ENCODE peak calls at places on chromosomes 7 and 10, in six cellular contexts. G is IMR-90, R is suprapubic skin, V is substantia nigra, Q is pancreas, H is adrenal gland. Y is an unnamed sample.

GRCh38 chr7:29884399-29885272 is 78.3 kb downstream of the WIPF3 start:
- DNase-seq in V (no peak), R (no peak), H (no peak), G (no peak), Q (no peak), Y (no peak)

GRCh38 chr10:80596391-80597257 is 58.9 kb downstream of the SH2D4B start:
- DNase-seq in V (no peak), H (peak), R (no peak), Q (no peak), G (peak), Y (no peak)

GRCh38 chr10:110944997-110945396 is 25.6 kb downstream of the SHOC2 start:
- DNase-seq in G (no peak), R (no peak), V (no peak), Q (no peak), H (no peak), Y (no peak)

GRCh38 chr10:107616031-107616430 is 451.5 kb upstream of the SORCS1 start:
- DNase-seq in H (no peak), Q (no peak), V (no peak), G (no peak), R (no peak), Y (no peak)

GRCh38 chr10:125334545-125334944 is 174.2 kb upstream of the CTBP2 start:
- DNase-seq in H (no peak), Q (no peak), R (no peak), G (no peak), V (no peak), Y (no peak)

GRCh38 chr7:81709836-81710235 is 60.0 kb downstream of the HGF start:
- DNase-seq in H (no peak), G (no peak), R (no peak), V (no peak), Q (no peak), Y (no peak)

GRCh38 chr10:48364659-48365405 is 58.4 kb downstream of the MAPK8 start:
- DNase-seq in G (peak), Q (no peak), R (no peak), V (peak), H (no peak), Y (no peak)

GRCh38 chr10:79320785-79321493 is 26.3 kb upstream of the PPIF start:
- DNase-seq in G (peak), H (peak), R (no peak), V (no peak), Q (peak), Y (no peak)

GRCh38 chr10:80373566-80373965 is 17.0 kb downstream of the DYDC2 start:
- DNase-seq in V (no peak), H (no peak), Q (no peak), R (no peak), G (no peak), Y (no peak)

GRCh38 chr10:91227576-91227975 is 7.1 kb downstream of the PCGF5 start:
- DNase-seq in Q (no peak), V (no peak), G (no peak), R (no peak), H (no peak), Y (no peak)

GRCh38 chr7:82450759-82451158 is 7.2 kb upstream of the CACNA2D1 start:
- DNase-seq in V (no peak), H (peak), G (no peak), R (no peak), Q (no peak), Y (no peak)

GRCh38 chr10:132404169-132404880 is 7.3 kb downstream of the PWWP2B start:
- DNase-seq in G (no peak), V (no peak), H (peak), R (no peak), Q (peak), Y (no peak)

GRCh38 chr7:152866125-152866524 is 106.6 kb downstream of the ACTR3B start:
- DNase-seq in Q (no peak), V (no peak), G (peak), H (no peak), R (no peak), Y (no peak)

GRCh38 chr7:112202819-112203218 is 3.4 kb downstream of the DOCK4 start:
- DNase-seq in R (no peak), G (no peak), V (peak), Q (peak), H (peak), Y (peak)

GRCh38 chr7:143027032-143027431 is at the start of gene OR9A2:
- DNase-seq in V (no peak), R (no peak), Q (no peak), H (no peak), G (no peak), Y (no peak)

GRCh38 chr10:63393050-63393449 is 72.7 kb downstream of the JMJD1C start:
- DNase-seq in G (no peak), V (no peak), H (no peak), Q (no peak), R (no peak), Y (no peak)

GRCh38 chr7:45978010-45978681 is 57.1 kb upstream of the IGFBP3 start:
- DNase-seq in V (no peak), G (peak), H (peak), Q (no peak), R (no peak), Y (no peak)

DNA sequence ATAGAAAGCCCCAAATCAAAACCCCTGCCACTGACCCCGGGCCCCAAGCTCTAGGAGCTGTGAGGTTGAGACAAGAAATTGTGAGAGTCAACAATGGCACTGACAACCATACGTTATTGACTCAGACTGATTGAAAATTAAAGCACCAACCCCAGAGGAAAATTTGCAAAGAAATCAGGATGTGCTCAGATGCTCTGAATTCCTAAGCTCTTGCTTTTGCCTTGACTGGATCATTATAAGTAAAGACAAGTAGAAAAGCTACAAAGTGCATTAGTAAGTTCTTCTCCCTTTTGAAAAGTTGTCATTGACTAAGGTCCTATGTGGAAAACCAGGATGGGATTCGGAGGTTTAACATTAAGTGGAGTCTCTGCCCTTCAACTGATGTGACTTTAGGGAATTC is 130.2 kb downstream of the SAMD9 start:
- DNase-seq in R (no peak), V (no peak), G (peak), H (no peak), Q (no peak), Y (no peak)
- H3K27ac ChIP-seq in R (no peak), V (no peak), G (peak), H (no peak), Q (no peak), Y (no peak)

GRCh38 chr10:58644311-58644710 is 131.6 kb downstream of the BICC1 start:
- DNase-seq in Q (no peak), R (no peak), H (no peak), V (no peak), G (no peak), Y (no peak)

GRCh38 chr10:58643029-58643428 is 130.4 kb downstream of the BICC1 start:
- DNase-seq in H (no peak), Q (no peak), R (no peak), V (no peak), G (no peak), Y (no peak)

GRCh38 chr10:58641095-58641531 is 128.4 kb downstream of the BICC1 start:
- DNase-seq in H (no peak), Q (no peak), R (no peak), G (peak), V (no peak), Y (no peak)

GRCh38 chr10:58641708-58642107 is 129.0 kb downstream of the BICC1 start:
- DNase-seq in Q (no peak), G (peak), V (no peak), R (no peak), H (no peak), Y (no peak)

GRCh38 chr10:58642283-58642682 is 129.6 kb downstream of the BICC1 start:
- DNase-seq in V (no peak), G (peak), Q (no peak), R (no peak), H (no peak), Y (no peak)
- H3K27ac ChIP-seq in V (no peak), G (no peak), Q (no peak), R (peak), H (no peak), Y (no peak)

GRCh38 chr7:134648456-134648855 is 1.8 kb downstream of the BPGM start:
- DNase-seq in V (no peak), G (no peak), Q (no peak), R (no peak), H (no peak), Y (no peak)

GRCh38 chr7:134645478-134645877 is 1.2 kb upstream of the BPGM start:
- DNase-seq in R (no peak), Q (no peak), V (no peak), G (no peak), H (no peak), Y (no peak)

GRCh38 chr7:134649231-134649775 is 2.6 kb downstream of the BPGM start:
- DNase-seq in R (no peak), V (no peak), H (no peak), G (peak), Q (no peak), Y (no peak)

GRCh38 chr7:134645935-134646334 is 718 bp upstream of the BPGM start:
- DNase-seq in H (peak), R (no peak), G (peak), V (no peak), Q (no peak), Y (no peak)

GRCh38 chr7:134646425-134647305 is at the start of gene BPGM:
- DNase-seq in Q (peak), G (peak), R (peak), H (peak), V (peak), Y (peak)
- H3K27ac ChIP-seq in Q (peak), G (peak), R (peak), H (peak), V (peak), Y (peak)

DNA sequence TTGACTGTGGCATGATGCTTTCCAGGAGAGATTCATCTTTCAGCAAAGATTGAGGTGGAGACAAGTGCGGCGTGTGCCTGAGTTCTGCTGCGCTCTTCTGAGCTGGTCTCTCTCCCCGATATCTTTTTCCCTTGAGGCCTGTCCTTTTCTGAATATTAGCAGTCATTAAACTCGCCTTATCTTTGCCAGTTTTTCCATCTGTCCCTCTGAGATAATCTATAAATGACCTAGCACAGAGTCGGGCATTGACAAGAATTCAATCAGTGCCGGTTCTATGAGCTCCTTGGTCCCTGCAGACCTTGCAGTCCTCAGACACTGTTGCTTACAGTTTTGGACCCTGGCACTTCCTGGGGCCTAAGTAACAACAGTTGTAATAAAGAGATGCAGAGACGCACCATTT is 89.7 kb upstream of the IKZF1 start:
- DNase-seq in G (no peak), Q (no peak), R (no peak), H (no peak), V (no peak), Y (no peak)
- H3K27ac ChIP-seq in G (no peak), Q (no peak), R (no peak), H (no peak), V (no peak), Y (no peak)

DNA sequence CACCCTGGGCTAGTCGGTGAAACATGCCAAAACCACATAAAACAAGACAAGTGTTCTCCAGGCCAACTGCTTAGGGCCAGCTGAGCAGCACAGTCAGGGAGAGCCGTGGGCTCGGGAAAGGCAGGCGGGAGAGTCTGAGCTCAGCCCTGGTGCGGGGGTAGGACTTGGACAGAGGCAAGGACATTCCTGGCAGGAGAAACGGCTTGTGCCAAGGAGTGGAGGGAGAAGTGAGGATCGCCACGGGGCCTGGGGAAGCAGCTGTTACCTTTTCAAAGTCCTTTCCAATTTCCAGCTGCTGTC is 4.2 kb downstream of the ELN start:
- DNase-seq in V (peak), H (peak), R (no peak), Q (no peak), G (peak), Y (peak)
- H3K27ac ChIP-seq in V (peak), H (peak), R (peak), Q (peak), G (no peak), Y (peak)

GRCh38 chr7:9280088-9280487 is 846.7 kb downstream of the NXPH1 start:
- DNase-seq in R (no peak), H (no peak), G (no peak), V (no peak), Q (no peak), Y (no peak)
- H3K27ac ChIP-seq in R (no peak), H (no peak), G (no peak), V (no peak), Q (no peak), Y (no peak)